ENCODE peak calls at places on chromosomes 3 and 15, in ten cellular contexts. One of them, this sample, is unnamed.
A peak's percentile ranks its signal among the peaks of the same experiment; 100 is the strongest.

GRCh38 chr3:182238141-182238540 is 526.4 kb downstream of the SOX2 start:
- DNase-seq in HCT116: no peak
- DNase-seq in HFFc6: no peak
- DNase-seq in RWPE1: no peak
- DNase-seq in astrocyte: peak; percentile 80
- DNase-seq in tibial artery: no peak
- DNase-seq in keratinocyte: no peak
- DNase-seq in nephron progenitor cell: peak; percentile 20
- DNase-seq in CD8-positive, alpha-beta T cell: no peak
- DNase-seq in psoas muscle: no peak
- DNase-seq in this sample: no peak

GRCh38 chr3:100957407-100958100 is 35.7 kb downstream of the ABI3BP start:
- DNase-seq in RWPE1: no peak
- DNase-seq in CD8-positive, alpha-beta T cell: no peak
- DNase-seq in nephron progenitor cell: no peak
- DNase-seq in HCT116: no peak
- DNase-seq in astrocyte: peak; percentile 10
- DNase-seq in tibial artery: no peak
- DNase-seq in keratinocyte: no peak
- DNase-seq in HFFc6: peak; percentile 63
- DNase-seq in psoas muscle: no peak
- DNase-seq in this sample: no peak

GRCh38 chr3:112466041-112466440 is 33.2 kb downstream of the BTLA start:
- DNase-seq in CD8-positive, alpha-beta T cell: no peak
- DNase-seq in psoas muscle: no peak
- DNase-seq in nephron progenitor cell: no peak
- DNase-seq in keratinocyte: no peak
- DNase-seq in tibial artery: no peak
- DNase-seq in HFFc6: no peak
- DNase-seq in RWPE1: no peak
- DNase-seq in astrocyte: no peak
- DNase-seq in HCT116: no peak
- DNase-seq in this sample: no peak

GRCh38 chr3:119748996-119749395 is 32.9 kb upstream of the NR1I2 start:
- DNase-seq in astrocyte: no peak
- DNase-seq in tibial artery: no peak
- DNase-seq in nephron progenitor cell: no peak
- DNase-seq in RWPE1: no peak
- DNase-seq in HFFc6: no peak
- DNase-seq in HCT116: no peak
- DNase-seq in CD8-positive, alpha-beta T cell: no peak
- DNase-seq in keratinocyte: no peak
- DNase-seq in psoas muscle: no peak
- DNase-seq in this sample: no peak

GRCh38 chr3:71168961-71169411 is 414.5 kb downstream of the FOXP1 start:
- DNase-seq in CD8-positive, alpha-beta T cell: no peak
- DNase-seq in HFFc6: no peak
- DNase-seq in HCT116: no peak
- DNase-seq in RWPE1: no peak
- DNase-seq in nephron progenitor cell: peak; percentile 28
- DNase-seq in keratinocyte: no peak
- DNase-seq in astrocyte: peak; percentile 18
- DNase-seq in psoas muscle: no peak
- DNase-seq in tibial artery: no peak
- DNase-seq in this sample: no peak

GRCh38 chr3:42705039-42705767 is 2.6 kb upstream of the HHATL start:
- DNase-seq in psoas muscle: no peak
- DNase-seq in HFFc6: no peak
- DNase-seq in keratinocyte: no peak
- DNase-seq in RWPE1: no peak
- DNase-seq in CD8-positive, alpha-beta T cell: no peak
- DNase-seq in HCT116: no peak
- DNase-seq in astrocyte: no peak
- DNase-seq in nephron progenitor cell: no peak
- DNase-seq in tibial artery: peak; percentile 66
- DNase-seq in this sample: no peak

GRCh38 chr15:35246376-35246965 is 161.4 kb upstream of the NANOGP8 start:
- DNase-seq in HFFc6: no peak
- DNase-seq in nephron progenitor cell: no peak
- DNase-seq in RWPE1: no peak
- DNase-seq in HCT116: no peak
- DNase-seq in astrocyte: no peak
- DNase-seq in keratinocyte: no peak
- DNase-seq in tibial artery: no peak
- DNase-seq in psoas muscle: no peak
- DNase-seq in CD8-positive, alpha-beta T cell: no peak
- DNase-seq in this sample: no peak

GRCh38 chr3:186965141-186965879 is 35.0 kb downstream of the ST6GAL1 start:
- DNase-seq in nephron progenitor cell: no peak
- DNase-seq in HFFc6: no peak
- DNase-seq in keratinocyte: no peak
- DNase-seq in astrocyte: no peak
- DNase-seq in psoas muscle: no peak
- DNase-seq in CD8-positive, alpha-beta T cell: no peak
- DNase-seq in tibial artery: peak; percentile 49
- DNase-seq in HCT116: no peak
- DNase-seq in RWPE1: no peak
- DNase-seq in this sample: no peak

GRCh38 chr3:58173670-58174472 is 36.9 kb downstream of the DNASE1L3 start:
- DNase-seq in CD8-positive, alpha-beta T cell: peak; percentile 68
- DNase-seq in HCT116: no peak
- DNase-seq in nephron progenitor cell: peak; percentile 52
- DNase-seq in astrocyte: no peak
- DNase-seq in RWPE1: no peak
- DNase-seq in HFFc6: no peak
- DNase-seq in psoas muscle: no peak
- DNase-seq in keratinocyte: no peak
- DNase-seq in tibial artery: no peak
- DNase-seq in this sample: peak; percentile 71

GRCh38 chr15:85411992-85412538 is 31.7 kb downstream of the AKAP13 start:
- DNase-seq in tibial artery: no peak
- DNase-seq in HFFc6: peak; percentile 18
- DNase-seq in nephron progenitor cell: no peak
- DNase-seq in astrocyte: peak; percentile 74
- DNase-seq in psoas muscle: no peak
- DNase-seq in CD8-positive, alpha-beta T cell: no peak
- DNase-seq in HCT116: no peak
- DNase-seq in RWPE1: no peak
- DNase-seq in keratinocyte: no peak
- DNase-seq in this sample: no peak

GRCh38 chr15:31262143-31262530 is 64.5 kb upstream of the KLF13 start:
- DNase-seq in HFFc6: no peak
- DNase-seq in CD8-positive, alpha-beta T cell: peak; percentile 49
- DNase-seq in tibial artery: peak; percentile 43
- DNase-seq in RWPE1: no peak
- DNase-seq in psoas muscle: no peak
- DNase-seq in astrocyte: no peak
- DNase-seq in HCT116: no peak
- DNase-seq in nephron progenitor cell: no peak
- DNase-seq in keratinocyte: no peak
- DNase-seq in this sample: no peak

DNA sequence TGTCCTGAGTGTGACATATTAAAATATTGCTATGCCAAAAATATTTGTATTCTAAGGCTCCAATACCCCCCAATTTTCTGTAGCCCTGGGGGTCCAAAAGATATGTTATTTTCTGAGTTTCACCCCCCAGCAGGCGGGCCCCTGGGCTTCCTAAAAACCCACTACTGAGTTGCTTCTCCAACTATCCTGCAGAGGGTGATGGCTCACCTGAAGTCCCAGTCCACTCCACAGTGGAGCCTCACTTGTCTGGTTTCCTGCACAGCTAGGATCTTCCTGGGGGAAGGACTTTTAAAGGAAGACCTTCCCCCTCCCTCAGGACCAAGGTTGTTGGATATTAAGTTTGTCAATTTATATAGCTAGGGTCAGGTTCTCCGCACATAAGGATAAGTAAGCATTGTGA is 1181.4 kb downstream of the ROBO2 start:
- DNase-seq in HFFc6: no peak
- DNase-seq in nephron progenitor cell: no peak
- DNase-seq in RWPE1: no peak
- DNase-seq in CD8-positive, alpha-beta T cell: no peak
- DNase-seq in HCT116: no peak
- DNase-seq in astrocyte: no peak
- DNase-seq in psoas muscle: no peak
- DNase-seq in keratinocyte: no peak
- DNase-seq in tibial artery: no peak
- DNase-seq in this sample: peak; percentile 7
- TF ChIP-seq CTCF in HFFc6: peak; percentile 9
- TF ChIP-seq CTCF in nephron progenitor cell: no peak
- TF ChIP-seq CTCF in RWPE1: no peak
- TF ChIP-seq CTCF in CD8-positive, alpha-beta T cell: no peak
- TF ChIP-seq CTCF in HCT116: no peak
- TF ChIP-seq CTCF in astrocyte: no peak
- TF ChIP-seq CTCF in psoas muscle: no peak
- TF ChIP-seq CTCF in keratinocyte: peak; percentile 29
- TF ChIP-seq CTCF in tibial artery: no peak
- TF ChIP-seq CTCF in this sample: no peak

DNA sequence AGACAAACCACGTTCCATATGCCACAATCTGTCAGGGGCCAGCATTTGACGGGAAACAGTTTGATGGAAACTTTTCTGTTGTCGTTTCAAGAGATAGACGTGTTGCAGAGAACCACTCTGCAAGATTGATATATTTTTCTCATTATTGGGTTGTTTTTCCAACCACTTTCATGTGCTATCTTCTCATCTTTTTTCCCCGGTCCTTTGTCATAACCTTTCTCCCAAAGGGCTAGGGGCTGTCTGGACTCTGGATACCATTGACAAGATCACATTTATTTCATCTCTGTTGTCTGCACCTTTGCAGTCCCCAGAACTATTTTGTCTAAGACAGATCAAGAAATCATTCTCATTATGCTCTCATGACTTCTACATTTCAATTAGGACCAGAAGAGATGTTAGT is 57.6 kb upstream of the SLC25A26 start:
- DNase-seq in nephron progenitor cell: no peak
- DNase-seq in astrocyte: no peak
- DNase-seq in RWPE1: no peak
- DNase-seq in CD8-positive, alpha-beta T cell: no peak
- DNase-seq in keratinocyte: no peak
- DNase-seq in tibial artery: no peak
- DNase-seq in HFFc6: no peak
- DNase-seq in psoas muscle: no peak
- DNase-seq in HCT116: no peak
- DNase-seq in this sample: no peak
- TF ChIP-seq CTCF in nephron progenitor cell: no peak
- TF ChIP-seq CTCF in astrocyte: no peak
- TF ChIP-seq CTCF in RWPE1: no peak
- TF ChIP-seq CTCF in CD8-positive, alpha-beta T cell: no peak
- TF ChIP-seq CTCF in keratinocyte: no peak
- TF ChIP-seq CTCF in tibial artery: no peak
- TF ChIP-seq CTCF in HFFc6: no peak
- TF ChIP-seq CTCF in psoas muscle: no peak
- TF ChIP-seq CTCF in HCT116: no peak
- TF ChIP-seq CTCF in this sample: no peak

GRCh38 chr15:82919231-82919886 is 33.2 kb downstream of the HOMER2 start:
- DNase-seq in tibial artery: peak; percentile 33
- DNase-seq in HFFc6: no peak
- DNase-seq in RWPE1: peak; percentile 53
- DNase-seq in keratinocyte: no peak
- DNase-seq in astrocyte: no peak
- DNase-seq in CD8-positive, alpha-beta T cell: no peak
- DNase-seq in HCT116: no peak
- DNase-seq in psoas muscle: peak; percentile 50
- DNase-seq in nephron progenitor cell: no peak
- DNase-seq in this sample: peak; percentile 89
- TF ChIP-seq CTCF in tibial artery: no peak
- TF ChIP-seq CTCF in HFFc6: no peak
- TF ChIP-seq CTCF in RWPE1: no peak
- TF ChIP-seq CTCF in keratinocyte: no peak
- TF ChIP-seq CTCF in astrocyte: no peak
- TF ChIP-seq CTCF in CD8-positive, alpha-beta T cell: no peak
- TF ChIP-seq CTCF in HCT116: no peak
- TF ChIP-seq CTCF in psoas muscle: no peak
- TF ChIP-seq CTCF in nephron progenitor cell: no peak
- TF ChIP-seq CTCF in this sample: no peak

GRCh38 chr3:158267015-158267414 is 157.1 kb downstream of the RSRC1 start:
- DNase-seq in HCT116: no peak
- DNase-seq in keratinocyte: no peak
- DNase-seq in RWPE1: no peak
- DNase-seq in HFFc6: no peak
- DNase-seq in tibial artery: no peak
- DNase-seq in astrocyte: no peak
- DNase-seq in psoas muscle: no peak
- DNase-seq in nephron progenitor cell: no peak
- DNase-seq in CD8-positive, alpha-beta T cell: no peak
- DNase-seq in this sample: no peak

GRCh38 chr3:158264894-158265293 is 155.0 kb downstream of the RSRC1 start:
- DNase-seq in astrocyte: no peak
- DNase-seq in CD8-positive, alpha-beta T cell: no peak
- DNase-seq in keratinocyte: no peak
- DNase-seq in HCT116: no peak
- DNase-seq in psoas muscle: peak; percentile 28
- DNase-seq in HFFc6: no peak
- DNase-seq in RWPE1: no peak
- DNase-seq in nephron progenitor cell: no peak
- DNase-seq in tibial artery: no peak
- DNase-seq in this sample: no peak

GRCh38 chr3:158258619-158259018 is 148.7 kb downstream of the RSRC1 start:
- DNase-seq in HFFc6: no peak
- DNase-seq in astrocyte: no peak
- DNase-seq in CD8-positive, alpha-beta T cell: no peak
- DNase-seq in psoas muscle: no peak
- DNase-seq in RWPE1: no peak
- DNase-seq in tibial artery: no peak
- DNase-seq in HCT116: no peak
- DNase-seq in nephron progenitor cell: no peak
- DNase-seq in keratinocyte: no peak
- DNase-seq in this sample: no peak

GRCh38 chr3:158260392-158260791 is 150.5 kb downstream of the RSRC1 start:
- DNase-seq in HFFc6: no peak
- DNase-seq in nephron progenitor cell: no peak
- DNase-seq in keratinocyte: no peak
- DNase-seq in astrocyte: no peak
- DNase-seq in psoas muscle: no peak
- DNase-seq in CD8-positive, alpha-beta T cell: no peak
- DNase-seq in HCT116: no peak
- DNase-seq in RWPE1: no peak
- DNase-seq in tibial artery: no peak
- DNase-seq in this sample: no peak

DNA sequence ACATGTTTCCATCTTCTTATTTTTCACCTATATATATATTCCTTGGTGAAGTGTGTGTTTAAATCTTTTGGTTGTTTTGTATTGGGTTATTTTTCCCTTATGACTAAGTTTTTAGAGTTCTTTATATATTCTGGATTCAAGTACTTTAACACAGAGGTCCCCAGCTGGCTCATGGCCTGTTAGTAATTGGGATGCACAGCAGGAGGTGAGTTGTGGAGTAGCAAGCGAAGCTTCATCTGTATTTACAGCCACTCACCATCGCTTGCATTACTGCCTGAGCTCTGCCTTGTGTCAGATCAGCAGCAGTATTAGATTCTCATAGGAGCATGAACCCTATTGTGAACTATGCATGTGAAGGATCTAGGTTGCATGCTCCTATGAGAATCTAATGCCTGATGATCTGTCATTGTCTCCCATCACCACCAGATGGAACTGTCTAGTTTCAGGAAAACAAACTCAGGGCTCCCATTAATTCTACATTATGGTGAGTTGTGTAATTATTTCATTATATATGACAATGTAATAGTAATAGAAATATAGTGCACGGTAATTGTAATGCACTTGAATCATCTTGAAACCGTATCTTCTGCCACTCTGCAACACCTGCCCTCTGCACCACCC is 151.6 kb downstream of the RSRC1 start:
- DNase-seq in psoas muscle: no peak
- DNase-seq in tibial artery: no peak
- DNase-seq in HFFc6: no peak
- DNase-seq in RWPE1: no peak
- DNase-seq in nephron progenitor cell: no peak
- DNase-seq in CD8-positive, alpha-beta T cell: no peak
- DNase-seq in astrocyte: no peak
- DNase-seq in HCT116: no peak
- DNase-seq in keratinocyte: no peak
- DNase-seq in this sample: no peak
- TF ChIP-seq CTCF in psoas muscle: no peak
- TF ChIP-seq CTCF in tibial artery: no peak
- TF ChIP-seq CTCF in HFFc6: peak; percentile 54
- TF ChIP-seq CTCF in RWPE1: no peak
- TF ChIP-seq CTCF in nephron progenitor cell: no peak
- TF ChIP-seq CTCF in CD8-positive, alpha-beta T cell: no peak
- TF ChIP-seq CTCF in astrocyte: no peak
- TF ChIP-seq CTCF in HCT116: no peak
- TF ChIP-seq CTCF in keratinocyte: no peak
- TF ChIP-seq CTCF in this sample: no peak

This sample was measured in Calu3.